ENCODE peak calls at places on chromosomes 3 and 15, in five cellular contexts. U is CD8-positive, alpha-beta T cell; M is CD4-positive, alpha-beta T cell; B is left lung; H is colonic mucosa. I is an unnamed sample.
A peak's percentile ranks its signal among the peaks of the same experiment; 100 is the strongest.

GRCh38 chr3:112133606-112134334 is 722 bp upstream of the GCSAM start:
- DNase-seq in H (no peak), U (no peak), M (no peak), B (no peak), I (no peak)

GRCh38 chr15:29820802-29821160 is 1.5 kb downstream of the TJP1 start:
- DNase-seq in H (no peak), B (no peak), M (no peak), U (no peak), I (no peak)

GRCh38 chr3:123535580-123535979 is 49.3 kb downstream of the HACD2 start:
- DNase-seq in H (no peak), U (no peak), M (no peak), B (no peak), I (no peak)

GRCh38 chr15:98560338-98560737 is 88.0 kb upstream of the IGF1R start:
- DNase-seq in U (no peak), B (no peak), M (no peak), H (no peak), I (no peak)

GRCh38 chr15:50883903-50884302 is 24.6 kb upstream of the AP4E1 start:
- DNase-seq in U (no peak), B (peak; percentile 42), H (no peak), M (no peak), I (peak; percentile 33)

GRCh38 chr3:13671536-13672233 is 122.8 kb downstream of the FBLN2 start:
- DNase-seq in B (no peak), U (no peak), H (no peak), M (no peak), I (no peak)

GRCh38 chr3:148861277-148861869 is 3.7 kb upstream of the CPA3 start:
- DNase-seq in M (no peak), H (no peak), U (no peak), B (no peak), I (peak; percentile 66)

GRCh38 chr3:141336672-141337522 is 31.4 kb upstream of the ZBTB38 start:
- DNase-seq in M (no peak), H (no peak), U (no peak), B (no peak), I (no peak)

GRCh38 chr15:53710906-53711305 is 48.6 kb downstream of the WDR72 start:
- DNase-seq in B (no peak), M (no peak), H (no peak), U (no peak), I (no peak)

GRCh38 chr3:39146611-39147373 is 6.6 kb downstream of the CSRNP1 start:
- DNase-seq in B (peak; percentile 86), M (no peak), U (peak; percentile 63), H (peak; percentile 84), I (peak; percentile 88)

GRCh38 chr15:75149911-75150709 is 51.6 kb upstream of the C15orf39 start:
- DNase-seq in B (no peak), U (no peak), H (no peak), M (no peak), I (no peak)

GRCh38 chr15:26767169-26767670 is 5.6 kb downstream of the GABRB3 start:
- DNase-seq in M (no peak), U (no peak), B (no peak), H (no peak), I (no peak)

GRCh38 chr15:85168642-85169173 is 187.1 kb downstream of the PDE8A start:
- DNase-seq in B (peak; percentile 44), U (peak; percentile 25), M (peak; percentile 11), H (peak; percentile 61), I (peak; percentile 73)

GRCh38 chr15:86855962-86856361 is 776.3 kb downstream of the AGBL1 start:
- DNase-seq in B (no peak), H (no peak), U (no peak), M (no peak), I (no peak)

GRCh38 chr15:39488498-39488897 is 92.4 kb upstream of the THBS1 start:
- DNase-seq in B (no peak), H (no peak), U (no peak), M (no peak), I (no peak)
- H3K27ac ChIP-seq in B (no peak overlapping the region), H (peak overlapping the region; percentile 44), U (no peak overlapping the region), M (no peak overlapping the region), I (peak overlapping the region; percentile 45)

DNA sequence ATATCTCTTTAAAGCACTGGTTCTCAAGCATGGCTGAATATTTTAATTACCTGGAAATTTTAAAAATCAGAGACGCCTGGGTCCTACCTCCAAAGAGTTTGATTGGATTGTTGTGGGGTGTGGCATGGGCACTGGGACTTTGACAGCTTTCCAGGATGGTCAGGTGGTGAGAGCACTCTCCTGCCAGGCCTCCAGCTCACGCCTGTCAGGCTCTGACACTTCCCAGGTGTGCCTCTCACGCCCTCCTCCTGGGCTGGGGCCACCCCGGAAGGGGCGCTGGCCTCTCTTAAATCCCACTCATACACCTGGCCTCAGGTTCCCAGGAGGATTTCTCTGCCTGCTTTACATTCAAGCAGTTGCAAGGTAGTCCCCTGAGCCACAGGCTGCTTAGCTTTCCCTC is 48.5 kb downstream of the AMOTL2 start:
- DNase-seq in B (peak; percentile 60), U (no peak), H (no peak), M (no peak), I (peak; percentile 27)
- H3K27ac ChIP-seq in B (peak overlapping the region; percentile 47), U (no peak overlapping the region), H (no peak overlapping the region), M (no peak overlapping the region), I (no peak overlapping the region)

GRCh38 chr3:193680220-193680619 is 87.2 kb downstream of the OPA1 start:
- DNase-seq in B (no peak), M (no peak), H (no peak), U (no peak), I (no peak)
- H3K27ac ChIP-seq in B (no peak overlapping the region), M (no peak overlapping the region), H (no peak overlapping the region), U (no peak overlapping the region), I (no peak overlapping the region)

DNA sequence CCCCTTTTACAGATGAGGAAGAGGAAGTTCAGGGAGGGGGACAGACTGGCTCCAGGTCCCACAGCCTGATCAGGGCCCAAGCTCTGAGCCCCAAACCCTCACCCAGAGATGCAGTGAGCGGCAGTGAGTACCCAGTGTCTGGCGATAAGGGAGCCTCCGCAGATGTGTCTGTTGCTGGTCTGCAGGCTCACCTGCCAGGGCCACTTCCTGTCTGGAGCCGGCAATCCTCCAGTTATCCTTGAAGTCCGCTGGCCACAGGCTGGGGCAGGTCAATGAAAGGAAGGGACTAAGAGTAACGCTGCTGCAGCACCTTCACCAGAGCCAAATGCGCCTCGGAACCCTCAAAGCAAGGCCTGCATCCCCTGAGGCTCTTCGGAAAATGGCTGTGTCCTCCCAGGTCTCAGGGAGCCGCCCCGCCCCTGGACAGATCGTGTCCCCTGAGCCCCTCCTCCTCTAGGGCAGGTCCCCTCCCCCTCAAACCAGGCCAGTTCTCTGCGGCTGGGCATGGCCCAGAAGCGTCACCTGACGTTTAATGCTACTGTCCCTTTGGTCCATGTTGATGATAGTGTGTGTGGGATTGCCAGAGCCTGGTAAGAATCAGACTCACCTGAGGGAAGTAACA is 51.5 kb downstream of the MYL3 start:
- DNase-seq in U (no peak), M (no peak), B (peak; percentile 38), H (no peak), I (no peak)
- H3K27ac ChIP-seq in U (no peak overlapping the region), M (no peak overlapping the region), B (no peak overlapping the region), H (no peak overlapping the region), I (no peak overlapping the region)

DNA sequence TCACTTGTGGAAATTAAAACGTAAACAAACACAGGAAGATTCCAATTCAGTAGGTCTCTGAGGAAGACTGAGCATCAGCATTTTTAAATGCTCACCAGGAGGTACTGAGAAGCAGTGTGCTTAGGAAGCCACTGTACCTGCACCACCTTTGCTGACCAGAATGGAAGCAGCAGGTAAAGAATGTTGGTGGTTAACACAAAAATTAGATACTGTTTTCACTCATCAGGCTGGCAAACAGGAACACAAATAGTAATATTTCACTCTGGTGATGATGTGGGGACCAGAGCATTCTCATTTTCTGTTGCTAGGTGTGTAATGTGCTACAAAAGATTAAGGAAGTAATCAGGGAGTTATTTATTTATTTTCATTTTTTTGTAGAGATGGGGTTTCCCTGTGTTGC is 29.9 kb upstream of the GHSR start:
- DNase-seq in H (no peak), U (no peak), B (no peak), M (no peak), I (no peak)
- H3K27ac ChIP-seq in H (no peak overlapping the region), U (no peak overlapping the region), B (no peak overlapping the region), M (no peak overlapping the region), I (no peak overlapping the region)

DNA sequence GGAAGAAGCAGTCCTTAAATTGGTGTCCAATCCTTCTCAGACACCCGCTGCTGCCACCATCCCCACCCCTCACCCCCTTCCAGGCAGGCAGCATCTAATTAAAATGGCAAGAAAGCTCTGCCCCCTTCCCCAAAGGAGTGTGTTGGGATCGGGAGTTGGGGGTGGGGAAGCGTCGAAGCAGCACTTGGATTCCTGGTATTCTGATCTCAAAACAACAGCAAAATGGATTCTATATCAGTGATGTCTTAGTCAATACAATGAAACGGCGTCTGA is 1.4 kb downstream of the TNIK start:
- DNase-seq in B (no peak), U (no peak), M (peak; percentile 50), H (no peak), I (no peak)
- H3K27ac ChIP-seq in B (peak overlapping the region; percentile 2), U (peak overlapping the region; percentile 53), M (peak overlapping the region; percentile 71), H (peak overlapping the region; percentile 85), I (peak overlapping the region; percentile 84)

DNA sequence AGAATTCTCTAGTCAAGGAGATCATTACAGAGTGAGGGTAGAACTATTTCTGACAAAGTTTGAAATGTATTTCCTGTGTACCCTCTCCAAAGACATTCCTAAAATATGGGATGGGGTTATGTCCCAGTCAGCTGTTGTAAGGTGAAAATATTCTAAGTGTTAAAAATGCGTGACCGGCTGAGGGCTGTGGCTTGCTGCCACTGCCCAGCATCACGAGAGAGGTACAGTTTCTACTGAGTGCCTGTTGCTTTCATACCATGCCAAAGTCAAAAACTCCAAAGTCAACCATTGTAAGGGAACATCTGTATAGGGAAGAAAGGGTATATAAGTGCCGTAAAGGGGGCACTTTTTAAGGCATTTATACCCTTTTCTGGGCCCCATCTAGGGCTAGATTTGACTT is 30.9 kb downstream of the MAP6D1 start:
- DNase-seq in B (no peak), U (no peak), M (no peak), H (no peak), I (no peak)
- H3K27ac ChIP-seq in B (no peak overlapping the region), U (no peak overlapping the region), M (no peak overlapping the region), H (no peak overlapping the region), I (no peak overlapping the region)

GRCh38 chr3:50256978-50257890 is 11.7 kb upstream of the SEMA3B start:
- DNase-seq in M (no peak), U (no peak), H (peak; percentile 71), B (no peak), I (peak; percentile 61)
- H3K27ac ChIP-seq in M (no peak overlapping the region), U (no peak overlapping the region), H (no peak overlapping the region), B (peak overlapping the region; percentile 98), I (no peak overlapping the region)

I was measured in small intestine.